ENCODE peak calls at places on chromosomes 5 and 9, in seven cellular contexts. Q is A549, Z is BE2C, F is colonic mucosa, J is caudate nucleus, D is ecto neural progenitor cell, P is astrocyte of the spinal cord. M is an unnamed sample.

GRCh38 chr5:141313711-141314110 is 6.9 kb downstream of the TAF7 start:
- DNase-seq in Q (no peak), Z (no peak), F (no peak), J (no peak), D (no peak), P (no peak), M (no peak)

GRCh38 chr5:140381972-140382371 is 19.7 kb upstream of the ANKHD1 start:
- DNase-seq in Q (no peak), Z (no peak), F (no peak), J (no peak), D (no peak), P (no peak), M (no peak)

GRCh38 chr5:139696894-139697658 is 48.9 kb downstream of the CXXC5 start:
- DNase-seq in Q (no peak), Z (peak; percentile 87), F (peak; percentile 66), J (no peak), D (peak; percentile 83), P (peak; percentile 97), M (no peak)

GRCh38 chr9:86460211-86461002 is 106.2 kb upstream of the TUT7 start:
- DNase-seq in Q (no peak), Z (no peak), F (no peak), J (no peak), D (no peak), P (no peak), M (no peak)

GRCh38 chr5:114118511-114118910 is 243.4 kb upstream of the KCNN2 start:
- DNase-seq in Q (no peak), Z (no peak), F (no peak), J (no peak), D (no peak), P (no peak), M (no peak)

GRCh38 chr9:92010705-92011536 is 60.9 kb upstream of the ROR2 start:
- DNase-seq in Q (no peak), Z (no peak), F (no peak), J (no peak), D (no peak), P (no peak), M (no peak)

GRCh38 chr9:86854898-86855523 is 92.3 kb downstream of the GAS1 start:
- DNase-seq in Q (no peak), Z (no peak), F (no peak), J (no peak), D (peak; percentile 84), P (peak; percentile 94), M (peak; percentile 1)

GRCh38 chr5:31663519-31663918 is 24.6 kb downstream of the PDZD2 start:
- DNase-seq in Q (no peak), Z (no peak), F (no peak), J (no peak), D (no peak), P (peak; percentile 92), M (no peak)

M was measured in LoVo.